ENCODE peak calls at places on chromosomes 1 and 21, in four cellular contexts. D is GM23338, S is neural progenitor cell, U is OCI-LY7. L is an unnamed sample.

GRCh38 chr21:17436626-17437111 is 76.2 kb upstream of the CXADR start:
- DNase-seq in D (peak; percentile 6), S (peak; percentile 51), U (no peak), L (no peak)

GRCh38 chr21:15301014-15301413 is 236.2 kb upstream of the NRIP1 start:
- DNase-seq in D (peak; percentile 28), S (peak; percentile 15), U (peak; percentile 51), L (no peak)

GRCh38 chr1:224168859-224169380 is 14.1 kb upstream of the DEGS1 start:
- DNase-seq in D (no peak), S (no peak), U (peak; percentile 38), L (peak; percentile 98)

GRCh38 chr1:233638513-233638912 is 24.6 kb downstream of the KCNK1 start:
- DNase-seq in D (no peak), S (no peak), U (no peak), L (no peak)

GRCh38 chr1:150696590-150696989 is 364 bp downstream of the GOLPH3L start:
- DNase-seq in D (peak; percentile 28), S (peak; percentile 41), U (no peak), L (no peak)

GRCh38 chr1:11778844-11779623 is 17.0 kb downstream of the C1orf167 start:
- DNase-seq in D (no peak), S (no peak), U (no peak), L (no peak)

GRCh38 chr1:200310824-200311223 is 99.0 kb downstream of the ZNF281 start:
- DNase-seq in D (no peak), S (no peak), U (no peak), L (no peak)

GRCh38 chr1:7387053-7387861 is 383.8 kb upstream of the VAMP3 start:
- DNase-seq in D (no peak), S (no peak), U (no peak), L (peak; percentile 71)

GRCh38 chr1:184745929-184746583 is 8.6 kb downstream of the EDEM3 start:
- DNase-seq in D (no peak), S (no peak), U (no peak), L (no peak)

DNA sequence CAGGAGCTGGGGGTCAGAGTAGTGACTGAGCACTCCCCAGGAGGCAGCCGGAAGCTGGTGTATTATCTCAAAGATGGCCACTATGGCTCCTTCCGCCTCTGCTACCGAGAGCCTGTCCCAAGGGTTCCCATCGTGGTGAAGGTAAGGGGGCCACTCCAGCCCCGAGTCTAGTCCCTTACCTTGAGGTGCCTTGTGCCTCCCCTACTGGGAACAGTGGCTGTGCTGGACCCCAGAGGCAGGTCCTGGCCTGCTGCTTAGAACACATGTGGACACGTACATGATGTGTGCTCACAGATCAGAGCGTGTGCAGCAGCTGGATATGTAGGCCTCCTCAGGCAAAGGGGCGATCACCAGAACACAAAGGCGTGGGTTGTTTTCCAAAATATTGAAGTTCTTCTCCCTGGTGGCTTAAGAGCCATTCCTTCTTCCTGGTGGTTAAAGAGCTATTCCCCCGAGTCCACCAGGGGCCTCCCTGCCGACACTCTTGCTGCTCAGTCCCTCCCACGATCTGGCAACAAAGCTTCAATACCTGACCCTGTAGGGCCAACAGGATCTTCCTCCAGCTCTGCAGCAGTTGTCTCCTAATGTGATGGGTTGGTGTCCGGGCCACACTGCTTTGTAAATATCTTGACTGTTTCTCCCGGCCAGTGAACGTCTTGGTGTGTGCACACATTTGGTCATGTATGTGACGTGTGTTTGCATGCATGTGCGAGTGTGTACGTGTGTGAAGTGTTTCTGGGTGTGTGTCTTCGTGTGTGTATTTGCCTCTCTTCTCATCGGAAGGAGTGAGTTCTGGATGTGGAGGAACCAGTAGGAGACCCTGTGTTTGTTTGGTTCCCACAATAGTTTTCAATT is 68.4 kb upstream of the TINAGL1 start:
- DNase-seq in D (peak; percentile 33), S (no peak), U (no peak), L (no peak)
- H3K4me2 ChIP-seq in D (no peak overlapping the region), S (no peak overlapping the region), U (no peak overlapping the region), L (no peak overlapping the region)

DNA sequence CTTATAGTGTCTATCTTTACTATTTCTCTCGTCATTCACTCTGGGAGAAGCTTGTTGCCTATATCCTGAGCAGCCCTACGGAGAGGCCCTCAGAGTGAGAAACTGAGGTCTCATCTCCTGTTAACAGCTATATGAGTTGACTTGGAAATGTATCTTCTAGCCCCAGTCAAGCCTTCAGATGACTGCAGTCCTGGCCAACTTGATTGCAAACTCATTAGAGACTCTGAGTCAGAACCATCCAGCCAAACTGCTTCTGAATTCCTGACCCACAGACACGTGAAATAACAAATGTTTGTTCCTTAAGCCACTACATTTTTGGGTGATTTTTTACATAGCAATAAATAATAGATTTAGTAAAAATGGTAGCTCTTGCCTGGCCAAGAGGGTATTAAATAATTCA is 3.9 kb upstream of the ZBED6 start:
- DNase-seq in D (no peak), S (no peak), U (no peak), L (no peak)
- TF ChIP-seq EZH2phosphoT487 in D (no peak), S (no peak), U (no peak), L (no peak)

DNA sequence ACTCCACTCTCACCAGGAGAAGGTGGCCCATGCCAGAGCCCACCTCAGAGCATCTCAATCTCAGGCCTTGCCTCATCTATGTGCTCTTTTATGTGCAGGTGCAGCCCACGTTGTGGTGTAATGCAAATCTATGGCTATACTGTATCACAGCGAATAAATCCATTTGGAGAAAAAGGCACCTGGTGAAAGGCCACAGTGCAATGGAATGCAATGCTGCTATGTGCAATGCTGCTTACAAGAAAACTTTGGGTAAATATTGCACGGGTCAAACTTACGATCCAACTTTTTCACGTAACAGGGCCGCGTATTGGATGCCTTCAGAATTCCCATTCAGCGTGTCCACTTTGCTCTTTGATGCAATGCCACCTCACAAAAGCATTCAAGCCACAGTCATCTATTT is 13.5 kb downstream of the ZBTB18 start:
- DNase-seq in D (no peak), S (no peak), U (no peak), L (no peak)
- H3K4me2 ChIP-seq in D (no peak overlapping the region), S (peak overlapping the region; percentile 62), U (no peak overlapping the region), L (no peak overlapping the region)

GRCh38 chr1:195019385-195019784 is 1588.9 kb downstream of the KCNT2 start:
- DNase-seq in D (no peak), S (peak; percentile 8), U (no peak), L (no peak)
- TF ChIP-seq EZH2phosphoT487 in D (no peak), S (no peak), U (no peak), L (no peak)

DNA sequence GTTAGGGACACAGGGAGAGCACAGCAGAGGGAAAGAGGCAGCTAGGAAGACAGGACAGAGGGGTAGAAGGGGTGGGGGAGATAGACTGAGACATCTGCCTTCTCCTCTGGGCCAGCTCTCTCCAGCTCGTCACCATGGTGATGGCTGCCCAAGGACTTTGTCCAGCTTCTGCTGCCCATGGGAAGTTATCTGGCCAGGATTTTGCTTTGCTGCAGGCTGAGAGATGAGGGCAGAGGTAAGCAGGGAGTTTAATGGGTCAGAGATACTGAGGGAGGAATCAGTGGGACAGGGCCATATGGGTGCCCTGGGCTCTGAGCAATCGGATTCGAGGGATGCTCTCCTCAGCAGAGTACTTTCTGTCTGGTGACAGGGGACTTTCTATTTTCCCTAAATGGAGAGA is 34.5 kb upstream of the GPR37L1 start:
- DNase-seq in D (no peak), S (no peak), U (no peak), L (no peak)
- H3K4me2 ChIP-seq in D (no peak overlapping the region), S (no peak overlapping the region), U (no peak overlapping the region), L (no peak overlapping the region)

GRCh38 chr1:70948618-70949017 is 99.0 kb downstream of the PTGER3 start:
- DNase-seq in D (no peak), S (no peak), U (no peak), L (no peak)
- TF ChIP-seq EZH2phosphoT487 in D (no peak), S (no peak), U (no peak), L (no peak)

GRCh38 chr1:84478876-84479868 is at the start of gene RPF1:
- DNase-seq in D (peak; percentile 88), S (peak; percentile 79), U (peak; percentile 88), L (peak; percentile 79)
- H3K4me2 ChIP-seq in D (peak within 1 kb of the TSS; percentile 88), S (peak within 1 kb of the TSS; percentile 91), U (peak within 1 kb of the TSS; percentile 88), L (peak within 1 kb of the TSS; percentile 91)

GRCh38 chr21:40445349-40445921 is 401.5 kb downstream of the DSCAM start:
- DNase-seq in D (no peak), S (no peak), U (no peak), L (no peak)
- TF ChIP-seq EZH2phosphoT487 in D (no peak), S (no peak), U (no peak), L (no peak)

L was measured in PC-3.